ENCODE peak calls at places on chromosomes 16 and 17, in ten cellular contexts. I is brain microvascular endothelial cell, G is Peyer's patch, K is suprapubic skin, Q is nephron progenitor cell, M is ovary, X is mesothelial cell of epicardium, A is transverse colon, J is heart left ventricle, S is PC-9. C is an unnamed sample.
A peak's percentile ranks its signal among the peaks of the same experiment; 100 is the strongest.

GRCh38 chr16:29321585-29321984 is 84.9 kb downstream of the NPIPB11 start:
- DNase-seq in I (no peak), G (no peak), K (no peak), Q (no peak), M (no peak), X (no peak), A (no peak), J (no peak), S (no peak), C (no peak)

GRCh38 chr17:62653002-62653830 is 25.7 kb downstream of the MRC2 start:
- DNase-seq in I (no peak), G (peak; percentile 68), K (peak; percentile 89), Q (peak; percentile 81), M (peak; percentile 72), X (no peak), A (peak; percentile 52), J (peak; percentile 64), S (peak; percentile 65), C (peak; percentile 87)

GRCh38 chr16:53085539-53086450 is 31.0 kb downstream of the CHD9 start:
- DNase-seq in I (no peak), G (no peak), K (no peak), Q (no peak), M (peak; percentile 56), X (no peak), A (no peak), J (no peak), S (no peak), C (no peak)

GRCh38 chr17:80512233-80512632 is 32.4 kb upstream of the RPTOR start:
- DNase-seq in I (peak; percentile 90), G (no peak), K (no peak), Q (no peak), M (no peak), X (no peak), A (no peak), J (no peak), S (no peak), C (no peak)

GRCh38 chr17:4006165-4006589 is 41.9 kb upstream of the ATP2A3 start:
- DNase-seq in I (no peak), G (peak; percentile 44), K (peak; percentile 69), Q (no peak), M (no peak), X (no peak), A (no peak), J (no peak), S (no peak), C (no peak)

GRCh38 chr16:3127745-3128144 is 7.1 kb upstream of the ZNF213 start:
- DNase-seq in I (no peak), G (no peak), K (no peak), Q (no peak), M (no peak), X (no peak), A (no peak), J (no peak), S (no peak), C (no peak)

GRCh38 chr17:12040478-12040877 is 19.8 kb downstream of the MAP2K4 start:
- DNase-seq in I (no peak), G (no peak), K (no peak), Q (no peak), M (no peak), X (no peak), A (no peak), J (no peak), S (no peak), C (no peak)

GRCh38 chr16:73879621-73880020 is 417.0 kb upstream of the PSMD7 start:
- DNase-seq in I (no peak), G (no peak), K (no peak), Q (no peak), M (no peak), X (no peak), A (no peak), J (no peak), S (no peak), C (no peak)

GRCh38 chr16:72561-73537 is at the start of gene RHBDF1:
- DNase-seq in I (no peak), G (peak; percentile 70), K (no peak), Q (peak; percentile 81), M (peak; percentile 63), X (peak; percentile 75), A (peak; percentile 73), J (peak; percentile 78), S (peak; percentile 75), C (peak; percentile 73)

GRCh38 chr17:28843810-28844137 is 1.2 kb upstream of the FAM222B start:
- DNase-seq in I (no peak), G (peak; percentile 15), K (no peak), Q (no peak), M (no peak), X (no peak), A (no peak), J (no peak), S (no peak), C (no peak)

GRCh38 chr16:20628213-20628612 is 52.0 kb upstream of the ACSM2B start:
- DNase-seq in I (no peak), G (no peak), K (no peak), Q (no peak), M (no peak), X (no peak), A (no peak), J (no peak), S (no peak), C (no peak)

GRCh38 chr17:7997186-7997585 is 5.2 kb upstream of the GUCY2D start:
- DNase-seq in I (no peak), G (peak; percentile 64), K (no peak), Q (no peak), M (no peak), X (no peak), A (peak; percentile 67), J (peak; percentile 55), S (peak; percentile 65), C (no peak)
- TF ChIP-seq CTCF in I (peak; percentile 65), G (peak; percentile 26), K (no peak), Q (peak; percentile 25), M (no peak), X (no peak), A (no peak), J (peak; percentile 24), S (peak; percentile 60), C (peak; percentile 8)

DNA sequence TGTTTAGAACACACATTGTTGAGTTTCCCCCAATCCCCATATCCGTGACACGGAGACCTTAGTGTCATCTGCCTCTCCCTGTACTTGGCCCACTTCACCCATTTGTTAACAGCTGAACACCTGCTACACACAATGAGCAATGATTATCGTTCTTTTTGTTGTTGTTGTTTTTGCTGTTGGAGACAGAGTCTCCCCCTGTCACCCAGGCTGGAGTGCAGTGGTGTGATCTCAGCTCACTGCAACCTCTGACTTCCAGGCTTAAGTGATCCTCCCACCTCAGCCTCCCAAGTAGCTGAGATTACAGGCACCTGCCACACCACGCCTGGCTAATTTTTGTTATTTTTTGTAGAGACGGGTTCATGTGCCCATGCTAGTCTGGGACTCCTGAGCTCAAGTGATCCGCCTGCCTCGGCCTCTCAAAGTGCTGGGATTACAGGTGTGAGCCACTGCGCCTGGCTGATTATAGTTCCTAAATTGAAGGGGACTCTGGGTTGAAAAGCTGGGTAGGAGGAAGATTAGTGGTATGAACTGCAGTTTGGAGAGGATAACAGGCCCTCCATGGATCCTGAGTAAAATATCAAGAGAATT is 21.6 kb downstream of the NDE1 start:
- DNase-seq in I (no peak), G (no peak), K (no peak), Q (no peak), M (no peak), X (no peak), A (no peak), J (no peak), S (no peak), C (no peak)
- TF ChIP-seq CTCF in I (no peak), G (no peak), K (no peak), Q (no peak), M (no peak), X (no peak), A (no peak), J (no peak), S (no peak), C (no peak)

DNA sequence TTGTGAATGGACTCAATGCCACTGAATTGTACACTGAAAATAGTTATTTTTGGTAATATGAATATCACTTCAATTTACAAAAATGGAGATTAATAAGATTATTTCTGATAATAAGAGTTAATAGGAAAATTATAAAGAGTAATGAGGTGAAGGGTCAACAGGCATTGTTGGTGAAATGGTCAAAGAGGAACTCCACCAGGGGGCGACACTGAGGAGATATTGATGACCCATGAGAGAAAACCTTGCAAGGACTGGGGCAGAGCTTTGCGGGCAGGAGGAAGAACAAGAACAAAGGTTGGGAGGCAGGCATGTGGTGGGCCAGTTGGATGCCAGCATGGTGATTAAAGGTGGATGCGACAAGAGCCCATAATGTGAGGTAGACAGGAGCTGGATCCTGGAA is 74.0 kb upstream of the XYLT1 start:
- DNase-seq in I (no peak), G (peak; percentile 49), K (no peak), Q (no peak), M (no peak), X (no peak), A (no peak), J (no peak), S (no peak), C (no peak)
- TF ChIP-seq CTCF in I (peak; percentile 19), G (peak; percentile 3), K (no peak), Q (peak; percentile 16), M (no peak), X (peak; percentile 64), A (no peak), J (no peak), S (peak; percentile 51), C (no peak)

GRCh38 chr16:14283786-14284185 is 212.7 kb downstream of the MRTFB start:
- DNase-seq in I (no peak), G (no peak), K (no peak), Q (no peak), M (no peak), X (no peak), A (no peak), J (no peak), S (no peak), C (no peak)

GRCh38 chr16:14284371-14284770 is 213.3 kb downstream of the MRTFB start:
- DNase-seq in I (no peak), G (no peak), K (no peak), Q (no peak), M (no peak), X (no peak), A (no peak), J (no peak), S (no peak), C (no peak)

GRCh38 chr16:14286381-14287230 is 215.5 kb downstream of the MRTFB start:
- DNase-seq in I (no peak), G (peak; percentile 62), K (no peak), Q (no peak), M (no peak), X (no peak), A (peak; percentile 22), J (no peak), S (no peak), C (peak; percentile 68)

GRCh38 chr16:14285542-14286380 is 214.6 kb downstream of the MRTFB start:
- DNase-seq in I (peak; percentile 91), G (peak; percentile 97), K (peak; percentile 94), Q (peak; percentile 99), M (peak; percentile 89), X (peak; percentile 100), A (peak; percentile 95), J (peak; percentile 92), S (peak; percentile 98), C (peak; percentile 93)

GRCh38 chr16:14284930-14285541 is 213.9 kb downstream of the MRTFB start:
- DNase-seq in I (peak; percentile 61), G (no peak), K (no peak), Q (no peak), M (no peak), X (no peak), A (peak; percentile 67), J (no peak), S (peak; percentile 79), C (peak; percentile 52)
- TF ChIP-seq CTCF in I (peak; percentile 61), G (peak; percentile 26), K (peak; percentile 14), Q (no peak), M (no peak), X (no peak), A (peak; percentile 33), J (peak; percentile 8), S (peak; percentile 54), C (peak; percentile 63)